ENCODE peak calls at places on chromosomes 12 and 14, in five cellular contexts. One of them, this sample, is unnamed.

GRCh38 chr12:5690240-5690639 is 254.8 kb downstream of the ANO2 start:
- DNase-seq in breast epithelium: no peak
- DNase-seq in MM.1S: no peak
- DNase-seq in AG09309: no peak
- DNase-seq in heart right ventricle: no peak
- DNase-seq in this sample: no peak

GRCh38 chr12:132236930-132237771 is 92.2 kb downstream of the GALNT9 start:
- DNase-seq in breast epithelium: no peak
- DNase-seq in MM.1S: no peak
- DNase-seq in AG09309: no peak
- DNase-seq in heart right ventricle: no peak
- DNase-seq in this sample: peak; percentile 65

GRCh38 chr14:57835751-57836150 is 30.1 kb downstream of the SLC35F4 start:
- DNase-seq in breast epithelium: no peak
- DNase-seq in MM.1S: no peak
- DNase-seq in AG09309: no peak
- DNase-seq in heart right ventricle: no peak
- DNase-seq in this sample: no peak

GRCh38 chr14:35390577-35391387 is 13.8 kb downstream of the NFKBIA start:
- DNase-seq in breast epithelium: no peak
- DNase-seq in MM.1S: no peak
- DNase-seq in AG09309: no peak
- DNase-seq in heart right ventricle: no peak
- DNase-seq in this sample: peak; percentile 33

GRCh38 chr12:10084733-10085132 is 14.1 kb downstream of the CLEC1A start:
- DNase-seq in breast epithelium: no peak
- DNase-seq in MM.1S: peak; percentile 34
- DNase-seq in AG09309: no peak
- DNase-seq in heart right ventricle: no peak
- DNase-seq in this sample: no peak

GRCh38 chr14:20631821-20632389 is 9.6 kb downstream of the OR6S1 start:
- DNase-seq in breast epithelium: peak; percentile 77
- DNase-seq in MM.1S: no peak
- DNase-seq in AG09309: no peak
- DNase-seq in heart right ventricle: peak; percentile 65
- DNase-seq in this sample: peak; percentile 88

GRCh38 chr12:77161944-77162343 is 96.6 kb upstream of the E2F7 start:
- DNase-seq in breast epithelium: no peak
- DNase-seq in MM.1S: no peak
- DNase-seq in AG09309: no peak
- DNase-seq in heart right ventricle: no peak
- DNase-seq in this sample: no peak

GRCh38 chr14:59897757-59898383 is 22.1 kb upstream of the LRRC9 start:
- DNase-seq in breast epithelium: no peak
- DNase-seq in MM.1S: no peak
- DNase-seq in AG09309: no peak
- DNase-seq in heart right ventricle: no peak
- DNase-seq in this sample: no peak

GRCh38 chr14:78848234-78848820 is 678.2 kb downstream of the NRXN3 start:
- DNase-seq in breast epithelium: no peak
- DNase-seq in MM.1S: peak; percentile 29
- DNase-seq in AG09309: no peak
- DNase-seq in heart right ventricle: peak; percentile 8
- DNase-seq in this sample: no peak

GRCh38 chr12:12018454-12018853 is 52.3 kb upstream of the BCL2L14 start:
- DNase-seq in breast epithelium: peak; percentile 71
- DNase-seq in MM.1S: no peak
- DNase-seq in AG09309: no peak
- DNase-seq in heart right ventricle: no peak
- DNase-seq in this sample: no peak

GRCh38 chr14:30362369-30363218 is 196.4 kb upstream of the G2E3 start:
- DNase-seq in breast epithelium: no peak
- DNase-seq in MM.1S: no peak
- DNase-seq in AG09309: no peak
- DNase-seq in heart right ventricle: no peak
- DNase-seq in this sample: no peak

GRCh38 chr14:45679852-45680251 is 426.9 kb upstream of the MIS18BP1 start:
- DNase-seq in breast epithelium: no peak
- DNase-seq in MM.1S: no peak
- DNase-seq in AG09309: peak; percentile 88
- DNase-seq in heart right ventricle: no peak
- DNase-seq in this sample: no peak

GRCh38 chr12:8157484-8158198 is 826 bp downstream of the ZNF705A start:
- DNase-seq in breast epithelium: no peak
- DNase-seq in MM.1S: no peak
- DNase-seq in AG09309: no peak
- DNase-seq in heart right ventricle: no peak
- DNase-seq in this sample: no peak

GRCh38 chr12:31297572-31298509 is 28.1 kb downstream of the SINHCAF start:
- DNase-seq in breast epithelium: no peak
- DNase-seq in MM.1S: peak; percentile 27
- DNase-seq in AG09309: no peak
- DNase-seq in heart right ventricle: no peak
- DNase-seq in this sample: no peak

GRCh38 chr12:1644523-1645438 is 15.8 kb downstream of the WNT5B start:
- DNase-seq in breast epithelium: peak; percentile 76
- DNase-seq in MM.1S: no peak
- DNase-seq in AG09309: no peak
- DNase-seq in heart right ventricle: peak; percentile 84
- DNase-seq in this sample: peak; percentile 91

GRCh38 chr12:89824822-89825221 is 116.2 kb upstream of the ATP2B1 start:
- DNase-seq in breast epithelium: no peak
- DNase-seq in MM.1S: no peak
- DNase-seq in AG09309: no peak
- DNase-seq in heart right ventricle: no peak
- DNase-seq in this sample: no peak

GRCh38 chr12:110536834-110537604 is 34.9 kb downstream of the RAD9B start:
- DNase-seq in breast epithelium: no peak
- DNase-seq in MM.1S: no peak
- DNase-seq in AG09309: no peak
- DNase-seq in heart right ventricle: no peak
- DNase-seq in this sample: no peak

GRCh38 chr14:95267306-95267705 is 52.4 kb downstream of the CLMN start:
- DNase-seq in breast epithelium: no peak
- DNase-seq in MM.1S: no peak
- DNase-seq in AG09309: no peak
- DNase-seq in heart right ventricle: no peak
- DNase-seq in this sample: no peak

GRCh38 chr12:88946377-88946997 is 366.2 kb upstream of the KITLG start:
- DNase-seq in breast epithelium: no peak
- DNase-seq in MM.1S: peak; percentile 88
- DNase-seq in AG09309: peak; percentile 76
- DNase-seq in heart right ventricle: no peak
- DNase-seq in this sample: no peak

GRCh38 chr12:63308701-63309100 is 157.7 kb upstream of the AVPR1A start:
- DNase-seq in breast epithelium: no peak
- DNase-seq in MM.1S: no peak
- DNase-seq in AG09309: no peak
- DNase-seq in heart right ventricle: no peak
- DNase-seq in this sample: no peak

GRCh38 chr14:50082784-50083466 is 33.4 kb downstream of the VCPKMT start:
- DNase-seq in breast epithelium: no peak
- DNase-seq in MM.1S: peak; percentile 82
- DNase-seq in AG09309: no peak
- DNase-seq in heart right ventricle: no peak
- DNase-seq in this sample: no peak

GRCh38 chr12:89211456-89211855 is 140.8 kb downstream of the DUSP6 start:
- DNase-seq in breast epithelium: no peak
- DNase-seq in MM.1S: no peak
- DNase-seq in AG09309: no peak
- DNase-seq in heart right ventricle: no peak
- DNase-seq in this sample: no peak

GRCh38 chr12:113802000-113802749 is 163.9 kb downstream of the RBM19 start:
- DNase-seq in breast epithelium: no peak
- DNase-seq in MM.1S: no peak
- DNase-seq in AG09309: no peak
- DNase-seq in heart right ventricle: no peak
- DNase-seq in this sample: no peak

GRCh38 chr14:105838591-105839424 is 312.4 kb downstream of the TMEM121 start:
- DNase-seq in breast epithelium: peak; percentile 45
- DNase-seq in MM.1S: no peak
- DNase-seq in AG09309: no peak
- DNase-seq in heart right ventricle: no peak
- DNase-seq in this sample: peak; percentile 68

GRCh38 chr12:85575115-85576096 is 260.8 kb downstream of the RASSF9 start:
- DNase-seq in breast epithelium: no peak
- DNase-seq in MM.1S: peak; percentile 53
- DNase-seq in AG09309: peak; percentile 20
- DNase-seq in heart right ventricle: no peak
- DNase-seq in this sample: no peak

GRCh38 chr12:51051787-51052186 is 3.7 kb downstream of the LETMD1 start:
- DNase-seq in breast epithelium: no peak
- DNase-seq in MM.1S: no peak
- DNase-seq in AG09309: no peak
- DNase-seq in heart right ventricle: no peak
- DNase-seq in this sample: no peak

GRCh38 chr12:104137175-104137901 is 672 bp downstream of the NFYB start:
- DNase-seq in breast epithelium: no peak
- DNase-seq in MM.1S: peak; percentile 80
- DNase-seq in AG09309: no peak
- DNase-seq in heart right ventricle: peak; percentile 44
- DNase-seq in this sample: peak; percentile 59

GRCh38 chr12:23262670-23263069 is 637.7 kb downstream of the ETNK1 start:
- DNase-seq in breast epithelium: no peak
- DNase-seq in MM.1S: no peak
- DNase-seq in AG09309: no peak
- DNase-seq in heart right ventricle: no peak
- DNase-seq in this sample: no peak

GRCh38 chr14:42872775-42873174 is 1266.1 kb downstream of the LRFN5 start:
- DNase-seq in breast epithelium: no peak
- DNase-seq in MM.1S: no peak
- DNase-seq in AG09309: no peak
- DNase-seq in heart right ventricle: no peak
- DNase-seq in this sample: no peak

GRCh38 chr14:79254069-79254775 is 957.1 kb downstream of the DIO2 start:
- DNase-seq in breast epithelium: no peak
- DNase-seq in MM.1S: no peak
- DNase-seq in AG09309: peak; percentile 7
- DNase-seq in heart right ventricle: no peak
- DNase-seq in this sample: no peak

GRCh38 chr12:64085996-64086395 is 136.1 kb downstream of the KICS2 start:
- DNase-seq in breast epithelium: no peak
- DNase-seq in MM.1S: no peak
- DNase-seq in AG09309: no peak
- DNase-seq in heart right ventricle: no peak
- DNase-seq in this sample: no peak

GRCh38 chr12:85656561-85656960 is 179.6 kb downstream of the RASSF9 start:
- DNase-seq in breast epithelium: no peak
- DNase-seq in MM.1S: no peak
- DNase-seq in AG09309: no peak
- DNase-seq in heart right ventricle: no peak
- DNase-seq in this sample: no peak

GRCh38 chr12:60279224-60279623 is 683.4 kb downstream of the SLC16A7 start:
- DNase-seq in breast epithelium: no peak
- DNase-seq in MM.1S: no peak
- DNase-seq in AG09309: no peak
- DNase-seq in heart right ventricle: no peak
- DNase-seq in this sample: no peak

GRCh38 chr14:92922155-92922735 is 705 bp upstream of the CHGA start:
- DNase-seq in breast epithelium: no peak
- DNase-seq in MM.1S: no peak
- DNase-seq in AG09309: no peak
- DNase-seq in heart right ventricle: no peak
- DNase-seq in this sample: no peak

GRCh38 chr14:92922883-92923743 is at the start of gene CHGA:
- DNase-seq in breast epithelium: peak; percentile 60
- DNase-seq in MM.1S: no peak
- DNase-seq in AG09309: no peak
- DNase-seq in heart right ventricle: peak; percentile 71
- DNase-seq in this sample: peak; percentile 88

GRCh38 chr14:92924247-92924646 is 1.3 kb downstream of the CHGA start:
- DNase-seq in breast epithelium: no peak
- DNase-seq in MM.1S: peak; percentile 69
- DNase-seq in AG09309: no peak
- DNase-seq in heart right ventricle: no peak
- DNase-seq in this sample: no peak

GRCh38 chr14:92925446-92925845 is 2.5 kb downstream of the CHGA start:
- DNase-seq in breast epithelium: no peak
- DNase-seq in MM.1S: no peak
- DNase-seq in AG09309: no peak
- DNase-seq in heart right ventricle: no peak
- DNase-seq in this sample: no peak

DNA sequence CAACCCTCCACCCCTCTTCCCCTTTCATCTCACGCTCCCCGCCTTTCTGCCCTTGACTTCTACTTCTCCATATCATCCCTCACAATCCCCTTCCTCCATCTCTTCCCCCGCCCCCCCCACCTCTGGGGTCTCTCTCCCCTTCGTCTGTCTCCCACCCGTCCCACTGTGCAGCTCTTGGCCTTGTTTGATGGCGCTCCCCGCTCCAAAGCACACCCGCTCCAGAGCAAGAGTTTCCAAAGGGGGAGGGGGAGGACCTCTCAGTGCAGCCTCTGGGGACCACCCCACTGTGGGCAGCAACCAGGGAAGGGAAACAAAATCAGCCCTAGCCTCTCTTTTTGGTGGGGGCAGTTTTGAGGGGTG is 774 bp downstream of the CHGA start:
- DNase-seq in breast epithelium: no peak
- DNase-seq in MM.1S: no peak
- DNase-seq in AG09309: no peak
- DNase-seq in heart right ventricle: no peak
- DNase-seq in this sample: no peak
- H3K4me3 ChIP-seq in breast epithelium: no peak overlapping the region
- H3K4me3 ChIP-seq in MM.1S: no peak overlapping the region
- H3K4me3 ChIP-seq in AG09309: no peak overlapping the region
- H3K4me3 ChIP-seq in heart right ventricle: no peak overlapping the region
- H3K4me3 ChIP-seq in this sample: no peak overlapping the region

GRCh38 chr12:66187016-66187415 is 2.0 kb upstream of the IRAK3 start:
- DNase-seq in breast epithelium: no peak
- DNase-seq in MM.1S: no peak
- DNase-seq in AG09309: no peak
- DNase-seq in heart right ventricle: no peak
- DNase-seq in this sample: no peak
- H3K4me3 ChIP-seq in breast epithelium: no peak overlapping the region
- H3K4me3 ChIP-seq in MM.1S: no peak overlapping the region
- H3K4me3 ChIP-seq in AG09309: no peak overlapping the region
- H3K4me3 ChIP-seq in heart right ventricle: no peak overlapping the region
- H3K4me3 ChIP-seq in this sample: no peak overlapping the region

GRCh38 chr12:53011889-53012288 is 5.6 kb downstream of the EIF4B start:
- DNase-seq in breast epithelium: no peak
- DNase-seq in MM.1S: no peak
- DNase-seq in AG09309: no peak
- DNase-seq in heart right ventricle: no peak
- DNase-seq in this sample: no peak
- H3K4me3 ChIP-seq in breast epithelium: no peak overlapping the region
- H3K4me3 ChIP-seq in MM.1S: no peak overlapping the region
- H3K4me3 ChIP-seq in AG09309: no peak overlapping the region
- H3K4me3 ChIP-seq in heart right ventricle: no peak overlapping the region
- H3K4me3 ChIP-seq in this sample: no peak overlapping the region

DNA sequence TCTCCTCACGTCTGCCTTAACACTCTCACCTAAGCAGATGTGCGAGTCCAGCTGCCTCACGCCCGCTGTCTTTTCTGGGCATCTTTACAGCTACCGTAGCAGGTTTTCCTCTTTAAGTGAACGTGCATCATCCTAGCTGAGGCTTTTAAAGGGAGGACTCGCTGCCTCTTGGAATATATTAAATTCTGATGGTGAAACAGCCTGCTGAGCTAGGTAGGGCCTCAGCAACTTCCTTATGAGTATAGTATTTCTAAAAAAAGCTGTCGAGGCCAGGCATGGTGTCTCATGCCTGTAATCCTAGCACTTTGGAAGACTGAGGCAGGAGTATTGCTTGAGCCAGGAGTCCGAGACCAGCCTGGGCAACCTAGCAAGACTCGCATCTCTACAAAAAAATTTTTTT is 32.2 kb downstream of the TESC start:
- DNase-seq in breast epithelium: no peak
- DNase-seq in MM.1S: no peak
- DNase-seq in AG09309: no peak
- DNase-seq in heart right ventricle: no peak
- DNase-seq in this sample: no peak
- H3K4me3 ChIP-seq in breast epithelium: no peak overlapping the region
- H3K4me3 ChIP-seq in MM.1S: no peak overlapping the region
- H3K4me3 ChIP-seq in AG09309: no peak overlapping the region
- H3K4me3 ChIP-seq in heart right ventricle: no peak overlapping the region
- H3K4me3 ChIP-seq in this sample: no peak overlapping the region